ENCODE peak calls at places on chromosomes 11 and 22, in five cellular contexts. M is neuronal stem cell, S is IMR-90, C is H9, W is H1. G is an unnamed sample.

GRCh38 chr11:40754297-40754696 is 705.2 kb downstream of the LRRC4C start:
- DNase-seq in W (no peak), C (no peak), S (no peak), M (no peak), G (no peak)

GRCh38 chr22:31646186-31647019 is 15.6 kb downstream of the PISD start:
- DNase-seq in S (peak; percentile 100), M (no peak), W (no peak), C (no peak), G (peak; percentile 86)

GRCh38 chr11:94325681-94326080 is 21.3 kb downstream of the IZUMO1R start:
- DNase-seq in C (peak; percentile 85), S (peak; percentile 19), W (peak; percentile 94), M (peak; percentile 6), G (peak; percentile 83)

GRCh38 chr11:25052844-25053243 is 556.0 kb downstream of the LUZP2 start:
- DNase-seq in M (no peak), S (no peak), C (no peak), W (no peak), G (no peak)

GRCh38 chr22:41177040-41177625 is 28.0 kb upstream of the L3MBTL2 start:
- DNase-seq in C (no peak), W (no peak), M (no peak), S (no peak), G (no peak)

GRCh38 chr11:10351435-10351767 is 46.5 kb downstream of the ADM start:
- DNase-seq in C (no peak), M (no peak), W (no peak), S (no peak), G (no peak)

GRCh38 chr11:46278387-46279173 is 1.1 kb downstream of the CREB3L1 start:
- DNase-seq in S (peak; percentile 59), C (peak; percentile 75), W (peak; percentile 92), M (no peak), G (peak; percentile 79)

GRCh38 chr11:70610561-70610960 is 212.2 kb downstream of the CTTN start:
- DNase-seq in S (peak; percentile 33), W (no peak), C (no peak), M (no peak), G (no peak)

GRCh38 chr22:35033635-35034296 is 32.2 kb upstream of the ISX start:
- DNase-seq in C (no peak), W (no peak), S (no peak), M (no peak), G (no peak)

GRCh38 chr11:66337103-66337899 is 1.1 kb upstream of the RIN1 start:
- DNase-seq in M (no peak), W (peak; percentile 44), C (no peak), S (peak; percentile 56), G (no peak)

GRCh38 chr22:30947821-30948454 is 20.6 kb downstream of the MORC2 start:
- DNase-seq in M (peak; percentile 18), S (peak; percentile 70), C (no peak), W (no peak), G (peak; percentile 32)

GRCh38 chr11:94424011-94424410 is 22.8 kb upstream of the GPR83 start:
- DNase-seq in S (no peak), M (no peak), W (no peak), C (no peak), G (no peak)

GRCh38 chr22:33908201-33909074 is 11.8 kb downstream of the LARGE1 start:
- DNase-seq in M (no peak), S (no peak), C (no peak), W (no peak), G (no peak)
- H3K4ac ChIP-seq in M (no peak overlapping the region), S (peak overlapping the region; percentile 32), C (no peak overlapping the region), W (no peak overlapping the region), G (no peak overlapping the region)

DNA sequence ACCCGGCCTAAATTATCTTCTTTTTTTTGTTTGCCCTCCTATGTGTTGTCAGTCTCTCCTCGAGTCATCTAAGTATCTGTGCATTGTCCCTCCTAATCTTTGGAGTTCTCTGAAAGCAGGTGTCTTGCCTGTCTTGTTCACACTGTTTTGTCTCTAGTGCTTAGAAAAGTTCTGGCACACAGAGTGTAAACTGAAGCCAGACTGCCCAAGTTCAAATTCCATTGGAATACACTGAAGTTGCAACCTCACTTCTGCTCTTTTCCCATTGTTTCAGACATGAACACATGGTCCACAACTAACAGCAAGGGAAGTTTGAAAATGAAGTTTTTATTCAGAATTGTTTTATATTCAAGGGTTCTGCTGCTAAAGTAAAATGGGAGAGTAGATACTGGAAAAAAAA is 38.7 kb downstream of the PAX6 start:
- DNase-seq in W (no peak), C (no peak), M (no peak), S (no peak), G (no peak)
- H3K4ac ChIP-seq in W (no peak overlapping the region), C (no peak overlapping the region), M (no peak overlapping the region), S (no peak overlapping the region), G (no peak overlapping the region)

DNA sequence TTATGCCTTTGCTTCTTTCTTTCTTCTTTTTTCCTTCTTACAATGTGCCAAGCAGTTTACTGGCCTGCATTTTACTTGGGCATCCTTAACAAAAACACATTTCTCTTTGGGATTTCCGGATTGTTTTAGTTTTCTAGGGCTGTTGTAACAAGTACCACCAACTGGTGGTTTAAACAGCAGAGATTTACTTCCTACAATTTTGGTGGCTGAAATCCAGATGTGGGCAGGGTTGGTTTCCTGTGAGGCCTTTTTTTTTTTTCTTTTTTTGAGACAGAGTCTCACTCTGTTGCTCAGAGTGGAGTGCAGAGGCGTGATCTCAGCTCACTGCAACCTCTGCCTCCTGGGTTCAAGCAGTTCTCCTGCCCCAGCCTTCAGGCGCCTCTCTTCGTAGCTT is 45.8 kb upstream of the OR4B1 start:
- DNase-seq in C (no peak), W (no peak), M (no peak), S (peak; percentile 46), G (no peak)
- H3K4ac ChIP-seq in C (no peak overlapping the region), W (no peak overlapping the region), M (no peak overlapping the region), S (peak overlapping the region; percentile 60), G (no peak overlapping the region)

GRCh38 chr22:29288837-29289236 is 17.6 kb upstream of the GAS2L1 start:
- DNase-seq in M (no peak), W (no peak), S (no peak), C (no peak), G (no peak)
- H3K4ac ChIP-seq in M (no peak overlapping the region), W (no peak overlapping the region), S (no peak overlapping the region), C (no peak overlapping the region), G (no peak overlapping the region)

DNA sequence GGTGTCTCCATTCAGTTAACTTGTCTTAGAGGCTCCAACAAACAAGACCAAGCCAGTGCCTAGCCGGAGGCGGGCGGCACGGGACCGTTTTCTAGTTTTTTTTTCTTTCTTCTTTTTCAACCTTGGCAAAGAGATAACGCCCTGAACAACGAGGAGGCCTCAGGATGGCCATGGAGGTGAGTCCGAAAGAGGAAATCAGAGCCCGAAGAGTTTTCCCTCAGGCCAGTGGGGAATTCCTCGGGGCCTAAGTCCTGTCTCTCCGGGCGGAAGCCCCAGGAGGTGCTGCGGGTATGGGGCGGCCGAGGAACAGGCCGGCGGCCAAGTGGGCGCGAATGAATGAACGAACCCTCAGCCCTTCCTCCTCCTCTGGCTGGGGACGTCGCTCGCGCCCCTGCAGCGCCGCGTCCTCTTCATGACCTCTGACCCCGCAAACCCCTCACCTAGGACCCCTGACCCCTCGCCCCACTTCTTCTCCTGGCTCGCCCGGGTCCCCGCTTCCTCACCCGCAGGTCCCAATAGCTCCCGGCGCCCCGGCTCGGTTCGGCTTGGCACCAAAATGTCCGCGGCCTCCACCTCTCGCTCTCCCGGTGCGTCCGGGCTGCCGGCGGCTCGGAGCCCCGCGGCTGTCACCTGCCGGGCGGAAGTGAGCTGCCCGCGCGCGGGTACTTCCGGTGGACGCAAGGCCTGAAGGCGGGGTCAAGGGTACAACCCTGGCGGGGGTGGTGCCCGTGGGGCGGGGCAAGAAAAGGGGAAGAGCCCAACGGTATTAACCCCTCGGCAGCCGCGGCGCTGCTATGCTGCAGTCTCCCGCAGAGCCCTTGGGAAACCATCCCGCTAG is at the start of gene AP1B1:
- DNase-seq in S (peak; percentile 84), C (peak; percentile 96), W (peak; percentile 96), M (peak; percentile 84), G (peak; percentile 97)
- H3K4ac ChIP-seq in S (peak within 1 kb of the TSS; percentile 59), C (no peak within 1 kb of the TSS), W (no peak within 1 kb of the TSS), M (no peak within 1 kb of the TSS), G (peak within 1 kb of the TSS; percentile 77)

DNA sequence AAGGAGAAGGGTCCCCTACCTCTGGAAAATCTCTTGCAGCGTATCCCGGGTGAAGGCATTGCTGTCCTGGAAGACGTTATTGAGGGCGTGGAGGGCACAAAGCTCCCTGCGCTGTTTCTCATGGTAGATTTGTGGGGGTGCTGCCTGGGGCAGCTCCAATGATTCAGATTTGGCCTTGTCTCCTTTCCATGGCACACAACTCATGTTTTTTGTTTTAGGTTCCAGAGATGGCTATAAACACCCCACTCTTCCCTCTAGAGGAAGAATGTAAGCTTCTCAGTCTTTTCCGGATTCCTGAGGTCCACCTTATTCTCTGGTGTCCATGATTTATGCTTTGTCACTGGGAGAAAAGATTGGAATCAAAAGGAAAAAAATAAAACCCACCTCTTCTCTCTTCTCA is 959 bp downstream of the JOSD1 start:
- DNase-seq in S (peak; percentile 62), C (no peak), M (no peak), W (no peak), G (peak; percentile 22)
- H3K4ac ChIP-seq in S (peak overlapping the region; percentile 92), C (no peak overlapping the region), M (no peak overlapping the region), W (no peak overlapping the region), G (no peak overlapping the region)

GRCh38 chr22:29933619-29934018 is 50.6 kb downstream of the MTMR3 start:
- DNase-seq in M (no peak), C (no peak), S (no peak), W (no peak), G (no peak)
- H3K4ac ChIP-seq in M (no peak overlapping the region), C (no peak overlapping the region), S (no peak overlapping the region), W (no peak overlapping the region), G (no peak overlapping the region)

GRCh38 chr11:74326665-74327064 is 15.2 kb upstream of the P4HA3 start:
- DNase-seq in C (no peak), M (no peak), S (no peak), W (no peak), G (no peak)
- H3K4ac ChIP-seq in C (no peak overlapping the region), M (no peak overlapping the region), S (peak overlapping the region; percentile 81), W (no peak overlapping the region), G (no peak overlapping the region)

GRCh38 chr11:122742350-122742749 is 86.8 kb downstream of the UBASH3B start:
- DNase-seq in W (no peak), S (no peak), M (no peak), C (no peak), G (no peak)
- H3K4ac ChIP-seq in W (no peak overlapping the region), S (peak overlapping the region; percentile 5), M (no peak overlapping the region), C (no peak overlapping the region), G (no peak overlapping the region)

GRCh38 chr11:104907521-104908185 is 9.4 kb upstream of the CASP12 start:
- DNase-seq in C (no peak), M (no peak), S (peak; percentile 94), W (no peak), G (no peak)
- H3K4ac ChIP-seq in C (no peak overlapping the region), M (no peak overlapping the region), S (peak overlapping the region; percentile 82), W (no peak overlapping the region), G (no peak overlapping the region)

G was measured in mesendoderm.